ENCODE peak calls at places on chromosomes 6 and 20, in seven cellular contexts. One of them, this sample, is unnamed. For H3K4me1 and H3K27me3, the result is how much of the 10 kb centered on the place peaks cover.

GRCh38 chr6:42407379-42407778 is 44.3 kb downstream of the TRERF1 start:
- DNase-seq in neuronal stem cell: no peak
- DNase-seq in right atrium auricular region: peak
- DNase-seq in pancreas: no peak
- DNase-seq in IMR-90: peak
- DNase-seq in HCT116: no peak
- DNase-seq in Peyer's patch: no peak
- DNase-seq in this sample: no peak

GRCh38 chr6:166781331-166781730 is 154.3 kb upstream of the RPS6KA2 start:
- DNase-seq in HCT116: no peak
- DNase-seq in pancreas: no peak
- DNase-seq in right atrium auricular region: no peak
- DNase-seq in Peyer's patch: no peak
- DNase-seq in IMR-90: no peak
- DNase-seq in neuronal stem cell: no peak
- DNase-seq in this sample: no peak

GRCh38 chr6:116557863-116558262 is 4.3 kb downstream of the CALHM4 start:
- DNase-seq in right atrium auricular region: no peak
- DNase-seq in HCT116: peak
- DNase-seq in pancreas: no peak
- DNase-seq in Peyer's patch: no peak
- DNase-seq in IMR-90: peak
- DNase-seq in neuronal stem cell: no peak
- DNase-seq in this sample: no peak

GRCh38 chr6:6885521-6886088 is 222.2 kb upstream of the RREB1 start:
- DNase-seq in Peyer's patch: no peak
- DNase-seq in right atrium auricular region: peak
- DNase-seq in neuronal stem cell: no peak
- DNase-seq in IMR-90: no peak
- DNase-seq in HCT116: no peak
- DNase-seq in pancreas: no peak
- DNase-seq in this sample: peak

GRCh38 chr6:127463056-127463455 is 3.9 kb upstream of the KIAA0408 start:
- DNase-seq in pancreas: no peak
- DNase-seq in neuronal stem cell: no peak
- DNase-seq in right atrium auricular region: no peak
- DNase-seq in Peyer's patch: no peak
- DNase-seq in HCT116: no peak
- DNase-seq in IMR-90: peak
- DNase-seq in this sample: no peak

GRCh38 chr6:73747293-73747692 is 51.3 kb downstream of the CD109 start:
- DNase-seq in right atrium auricular region: no peak
- DNase-seq in pancreas: no peak
- DNase-seq in IMR-90: no peak
- DNase-seq in neuronal stem cell: no peak
- DNase-seq in Peyer's patch: no peak
- DNase-seq in HCT116: no peak
- DNase-seq in this sample: no peak

GRCh38 chr6:33692078-33692759 is 19.3 kb downstream of the UQCC2 start:
- DNase-seq in neuronal stem cell: no peak
- DNase-seq in right atrium auricular region: peak
- DNase-seq in Peyer's patch: no peak
- DNase-seq in pancreas: no peak
- DNase-seq in IMR-90: no peak
- DNase-seq in HCT116: no peak
- DNase-seq in this sample: no peak

GRCh38 chr20:50533464-50533863 is 23.3 kb downstream of the PTPN1 start:
- DNase-seq in HCT116: no peak
- DNase-seq in pancreas: no peak
- DNase-seq in IMR-90: no peak
- DNase-seq in Peyer's patch: peak
- DNase-seq in neuronal stem cell: no peak
- DNase-seq in right atrium auricular region: no peak
- DNase-seq in this sample: no peak

GRCh38 chr6:142802124-142802523 is 142.9 kb downstream of the HIVEP2 start:
- DNase-seq in IMR-90: peak
- DNase-seq in right atrium auricular region: no peak
- DNase-seq in pancreas: no peak
- DNase-seq in neuronal stem cell: no peak
- DNase-seq in HCT116: peak
- DNase-seq in Peyer's patch: no peak
- DNase-seq in this sample: no peak

GRCh38 chr6:169099411-169100202 is 154.0 kb downstream of the THBS2 start:
- DNase-seq in right atrium auricular region: no peak
- DNase-seq in pancreas: no peak
- DNase-seq in IMR-90: peak
- DNase-seq in neuronal stem cell: no peak
- DNase-seq in HCT116: peak
- DNase-seq in Peyer's patch: no peak
- DNase-seq in this sample: no peak

GRCh38 chr6:163745566-163746400 is 331.3 kb downstream of the QKI start:
- DNase-seq in pancreas: peak
- DNase-seq in HCT116: no peak
- DNase-seq in neuronal stem cell: peak
- DNase-seq in right atrium auricular region: peak
- DNase-seq in Peyer's patch: no peak
- DNase-seq in IMR-90: peak
- DNase-seq in this sample: no peak

GRCh38 chr6:43378631-43379030 is 9.2 kb upstream of the ZNF318 start:
- DNase-seq in Peyer's patch: no peak
- DNase-seq in HCT116: no peak
- DNase-seq in pancreas: no peak
- DNase-seq in IMR-90: peak
- DNase-seq in neuronal stem cell: no peak
- DNase-seq in right atrium auricular region: no peak
- DNase-seq in this sample: no peak

GRCh38 chr20:23515250-23515939 is 24.5 kb downstream of the CST8 start:
- DNase-seq in pancreas: no peak
- DNase-seq in IMR-90: peak
- DNase-seq in HCT116: no peak
- DNase-seq in right atrium auricular region: no peak
- DNase-seq in neuronal stem cell: no peak
- DNase-seq in Peyer's patch: no peak
- DNase-seq in this sample: no peak

GRCh38 chr6:41719796-41720620 is 15.4 kb downstream of the TFEB start:
- DNase-seq in IMR-90: no peak
- DNase-seq in HCT116: no peak
- DNase-seq in neuronal stem cell: no peak
- DNase-seq in Peyer's patch: no peak
- DNase-seq in pancreas: no peak
- DNase-seq in right atrium auricular region: no peak
- DNase-seq in this sample: no peak

DNA sequence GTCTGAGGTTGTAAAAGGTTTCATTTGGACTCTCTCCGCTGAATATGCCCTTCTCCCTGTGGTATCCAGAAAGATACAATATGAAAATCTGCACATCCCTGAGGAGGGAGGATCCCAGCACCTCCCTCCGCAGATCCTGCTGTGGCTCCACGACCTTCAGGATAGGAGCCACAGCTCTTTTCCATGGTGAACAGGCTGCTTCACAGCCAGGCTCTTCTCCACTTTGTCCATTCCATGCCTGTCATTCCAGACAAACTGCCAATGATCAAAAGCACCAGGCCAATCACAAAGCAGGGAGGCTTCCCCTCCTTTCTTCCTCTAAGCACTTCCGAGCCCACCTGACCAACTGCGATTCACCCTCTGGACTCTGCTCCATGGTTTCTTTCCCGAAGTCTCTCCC is 339.8 kb downstream of the ESR1 start:
- DNase-seq in right atrium auricular region: no peak
- DNase-seq in Peyer's patch: no peak
- DNase-seq in neuronal stem cell: no peak
- DNase-seq in IMR-90: no peak
- DNase-seq in HCT116: no peak
- DNase-seq in pancreas: no peak
- DNase-seq in this sample: no peak
- H3K4me1 ChIP-seq in right atrium auricular region: under half
- H3K4me1 ChIP-seq in Peyer's patch: under half
- H3K4me1 ChIP-seq in neuronal stem cell: under half
- H3K4me1 ChIP-seq in IMR-90: under half
- H3K4me1 ChIP-seq in HCT116: under half
- H3K4me1 ChIP-seq in pancreas: under half
- H3K4me1 ChIP-seq in this sample: under half

DNA sequence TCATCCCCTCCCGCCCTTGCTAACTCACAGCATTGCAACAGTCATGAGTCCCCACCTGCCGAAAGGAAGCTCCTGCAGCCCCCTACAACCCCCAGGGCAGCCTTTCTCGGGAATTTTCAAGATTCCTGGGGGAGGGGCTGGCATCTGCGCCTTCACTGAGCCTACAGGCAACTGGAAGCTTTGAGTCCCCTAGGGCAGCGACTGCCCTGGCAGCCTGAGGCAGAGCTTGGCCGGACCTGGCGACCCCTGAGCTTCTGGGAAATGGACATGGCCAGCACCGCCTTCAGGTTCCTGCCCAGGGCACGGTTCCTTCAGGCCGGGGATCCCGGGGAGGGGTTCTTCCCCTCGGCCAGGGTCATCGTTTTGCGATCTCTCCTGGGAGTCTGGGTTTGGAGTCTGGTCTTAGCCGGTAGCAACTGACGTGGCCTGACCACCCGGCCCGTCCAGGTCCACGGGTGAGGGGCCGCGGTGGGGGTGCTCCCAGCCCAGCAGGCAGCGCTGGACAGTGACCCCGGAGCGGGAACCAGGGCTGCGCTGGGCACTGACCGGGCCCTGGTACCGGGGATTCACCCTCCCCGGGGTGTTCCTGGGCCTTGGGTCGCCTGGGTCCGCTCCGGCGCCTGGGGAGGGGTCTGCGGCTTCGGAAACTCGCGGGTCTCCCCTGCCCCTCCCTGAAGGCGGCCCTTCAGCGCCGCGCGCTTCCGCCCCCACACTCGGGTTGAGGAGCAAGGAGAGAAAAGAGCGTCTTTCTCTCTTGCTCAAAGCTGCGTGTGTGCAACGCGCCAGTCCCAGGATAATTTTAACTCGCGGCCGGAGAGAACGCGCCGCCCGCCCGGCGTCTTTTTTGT is 595 bp upstream of the COL9A3 start:
- DNase-seq in right atrium auricular region: no peak
- DNase-seq in Peyer's patch: no peak
- DNase-seq in IMR-90: peak
- DNase-seq in pancreas: no peak
- DNase-seq in neuronal stem cell: peak
- DNase-seq in HCT116: no peak
- DNase-seq in this sample: no peak
- H3K27me3 ChIP-seq in right atrium auricular region: under half
- H3K27me3 ChIP-seq in Peyer's patch: under half
- H3K27me3 ChIP-seq in IMR-90: under half
- H3K27me3 ChIP-seq in pancreas: under half
- H3K27me3 ChIP-seq in neuronal stem cell: under half
- H3K27me3 ChIP-seq in HCT116: under half
- H3K27me3 ChIP-seq in this sample: under half

DNA sequence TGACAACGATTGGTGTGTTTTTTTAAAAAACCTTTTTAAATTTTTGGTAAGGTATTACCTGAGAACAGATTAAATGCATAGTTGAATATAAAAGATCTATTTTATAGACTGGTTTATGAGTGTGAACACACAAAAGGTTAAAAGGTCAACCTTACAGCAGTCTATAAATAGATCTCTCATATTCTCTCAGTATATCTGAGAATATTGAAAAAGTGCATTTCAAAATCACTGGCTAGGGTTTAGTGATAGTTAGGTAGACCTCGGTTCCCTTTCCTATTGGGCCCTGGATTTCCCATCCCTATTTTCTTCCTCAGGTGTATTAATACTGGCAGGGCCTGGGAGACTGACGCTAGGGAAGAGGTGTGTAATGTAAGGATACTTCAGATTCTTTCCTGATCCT is 723 bp upstream of the ZNF451 start:
- DNase-seq in right atrium auricular region: no peak
- DNase-seq in HCT116: no peak
- DNase-seq in pancreas: no peak
- DNase-seq in Peyer's patch: no peak
- DNase-seq in neuronal stem cell: no peak
- DNase-seq in IMR-90: no peak
- DNase-seq in this sample: no peak
- H3K27ac ChIP-seq in right atrium auricular region: peak
- H3K27ac ChIP-seq in HCT116: no peak
- H3K27ac ChIP-seq in pancreas: no peak
- H3K27ac ChIP-seq in Peyer's patch: peak
- H3K27ac ChIP-seq in neuronal stem cell: peak
- H3K27ac ChIP-seq in IMR-90: peak
- H3K27ac ChIP-seq in this sample: peak

GRCh38 chr20:4110885-4111284 is 95.5 kb upstream of the RNF24 start:
- DNase-seq in IMR-90: no peak
- DNase-seq in Peyer's patch: no peak
- DNase-seq in HCT116: no peak
- DNase-seq in right atrium auricular region: no peak
- DNase-seq in neuronal stem cell: no peak
- DNase-seq in pancreas: peak
- DNase-seq in this sample: no peak

GRCh38 chr20:4112490-4113420 is 97.4 kb upstream of the RNF24 start:
- DNase-seq in Peyer's patch: no peak
- DNase-seq in HCT116: no peak
- DNase-seq in pancreas: peak
- DNase-seq in neuronal stem cell: no peak
- DNase-seq in right atrium auricular region: no peak
- DNase-seq in IMR-90: peak
- DNase-seq in this sample: no peak

GRCh38 chr20:4109587-4109986 is 94.2 kb upstream of the RNF24 start:
- DNase-seq in pancreas: peak
- DNase-seq in HCT116: no peak
- DNase-seq in Peyer's patch: no peak
- DNase-seq in IMR-90: no peak
- DNase-seq in neuronal stem cell: no peak
- DNase-seq in right atrium auricular region: no peak
- DNase-seq in this sample: no peak

GRCh38 chr20:4113546-4113945 is 98.2 kb upstream of the RNF24 start:
- DNase-seq in HCT116: no peak
- DNase-seq in IMR-90: no peak
- DNase-seq in Peyer's patch: no peak
- DNase-seq in right atrium auricular region: no peak
- DNase-seq in pancreas: no peak
- DNase-seq in neuronal stem cell: no peak
- DNase-seq in this sample: no peak

DNA sequence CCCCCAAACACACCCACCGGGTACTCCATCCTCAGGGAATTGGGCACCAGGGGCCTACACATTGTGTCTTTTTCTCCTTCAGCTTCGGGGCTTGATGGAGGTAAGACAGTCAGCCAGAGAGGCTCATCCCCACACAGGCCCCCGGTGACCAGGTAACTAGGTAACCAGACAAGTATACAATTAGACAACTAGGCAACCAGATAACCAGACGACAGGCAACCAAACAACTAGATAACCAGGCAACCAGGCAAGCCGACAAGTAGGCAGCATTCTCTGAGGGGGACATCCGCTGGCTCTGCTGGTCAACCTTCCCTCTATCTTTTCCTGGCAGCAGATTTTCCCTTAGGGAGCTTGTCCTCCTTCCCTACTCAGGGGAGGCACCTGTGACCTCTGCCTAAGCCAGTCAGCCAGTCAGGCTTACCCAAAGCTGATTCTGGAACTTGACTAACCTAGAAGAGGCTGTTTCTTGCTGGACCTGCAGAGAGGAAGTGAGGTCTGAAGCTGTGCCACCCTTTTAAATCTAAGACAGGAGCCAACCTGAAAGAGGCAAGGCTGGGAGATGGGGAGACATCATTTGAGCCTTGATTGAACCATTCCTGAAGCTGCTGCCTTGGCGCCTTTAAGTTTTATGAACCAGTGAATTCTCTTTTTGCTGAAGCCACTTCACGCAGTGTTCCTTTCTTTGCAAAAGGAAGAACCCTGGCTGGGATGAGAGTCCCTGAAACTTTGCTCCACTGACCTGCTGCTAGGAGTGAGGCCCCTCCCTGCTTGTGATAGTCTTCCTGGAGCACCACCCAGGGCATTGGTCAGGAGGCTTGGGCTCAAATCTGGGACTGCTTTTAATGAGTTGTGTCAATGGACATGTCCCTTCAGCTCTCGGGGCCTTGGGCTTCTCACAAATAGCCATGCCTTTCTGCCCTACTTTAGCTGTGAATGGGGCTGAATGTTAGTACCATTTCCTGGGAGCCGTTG is 96.4 kb upstream of the RNF24 start:
- DNase-seq in neuronal stem cell: no peak
- DNase-seq in right atrium auricular region: no peak
- DNase-seq in pancreas: peak
- DNase-seq in Peyer's patch: no peak
- DNase-seq in IMR-90: no peak
- DNase-seq in HCT116: no peak
- DNase-seq in this sample: no peak
- H3K4me1 ChIP-seq in neuronal stem cell: under half
- H3K4me1 ChIP-seq in right atrium auricular region: under half
- H3K4me1 ChIP-seq in pancreas: under half
- H3K4me1 ChIP-seq in Peyer's patch: under half
- H3K4me1 ChIP-seq in IMR-90: under half
- H3K4me1 ChIP-seq in HCT116: under half
- H3K4me1 ChIP-seq in this sample: under half

This sample was measured in naive thymus-derived CD4-positive, alpha-beta T cell.